ENCODE peak calls at places on chromosomes 3 and 15, in ten cellular contexts. P is WTC11, X is astrocyte of the cerebellum, V is fibroblast of the aortic adventitia, L is fibroblast of pulmonary artery, O is retinal pigment epithelial cell, G is AG10803, D is A549, I is endothelial cell of umbilical vein, T is neural crest cell. F is an unnamed sample.

GRCh38 chr3:127674793-127675189 is 2.0 kb downstream of the ABTB1 start:
- DNase-seq in P (peak; percentile 7), X (no peak), V (no peak), L (no peak), O (no peak), G (no peak), D (no peak), I (no peak), T (no peak), F (no peak)

GRCh38 chr3:171293142-171293782 is 166.9 kb downstream of the TNIK start:
- DNase-seq in P (no peak), X (no peak), V (no peak), L (no peak), O (no peak), G (no peak), D (no peak), I (no peak), T (no peak), F (no peak)

GRCh38 chr15:58147151-58147550 is 9.0 kb downstream of the AQP9 start:
- DNase-seq in P (no peak), X (no peak), V (no peak), L (no peak), O (peak; percentile 38), G (peak; percentile 15), D (no peak), I (no peak), T (no peak), F (no peak)

GRCh38 chr3:103991461-103992115 is 1375.1 kb upstream of the ALCAM start:
- DNase-seq in P (peak; percentile 50), X (no peak), V (peak; percentile 0), L (peak; percentile 25), O (peak; percentile 1), G (peak; percentile 15), D (no peak), I (peak; percentile 17), T (no peak), F (no peak)

GRCh38 chr3:19348929-19349564 is 200.7 kb downstream of the KCNH8 start:
- DNase-seq in P (no peak), X (no peak), V (peak; percentile 8), L (peak; percentile 39), O (no peak), G (peak; percentile 5), D (peak; percentile 8), I (no peak), T (no peak), F (no peak)

GRCh38 chr3:52891615-52892081 is 5.7 kb downstream of the STIMATE start:
- DNase-seq in P (no peak), X (no peak), V (peak; percentile 66), L (peak; percentile 45), O (no peak), G (peak; percentile 91), D (no peak), I (no peak), T (no peak), F (peak; percentile 60)

GRCh38 chr3:46006243-46006642 is 10.6 kb upstream of the FYCO1 start:
- DNase-seq in P (no peak), X (no peak), V (no peak), L (no peak), O (no peak), G (no peak), D (no peak), I (no peak), T (no peak), F (no peak)

GRCh38 chr3:114867359-114867758 is 279.7 kb downstream of the ZBTB20 start:
- DNase-seq in P (no peak), X (no peak), V (no peak), L (no peak), O (no peak), G (no peak), D (no peak), I (no peak), T (no peak), F (no peak)

GRCh38 chr3:59877679-59878427 is 828.0 kb upstream of the CFAP20DC start:
- DNase-seq in P (no peak), X (peak; percentile 67), V (no peak), L (no peak), O (no peak), G (peak; percentile 15), D (no peak), I (no peak), T (no peak), F (no peak)

GRCh38 chr3:130300888-130301287 is 44.6 kb upstream of the COL6A5 start:
- DNase-seq in P (no peak), X (no peak), V (no peak), L (no peak), O (no peak), G (no peak), D (no peak), I (no peak), T (no peak), F (no peak)
- TF ChIP-seq CTCF in P (no peak), X (no peak), V (no peak), L (no peak), O (no peak), G (no peak), D (no peak), I (no peak), T (no peak), F (no peak)

GRCh38 chr15:68230157-68231100 is 901 bp upstream of the CLN6 start:
- DNase-seq in P (no peak), X (no peak), V (no peak), L (no peak), O (no peak), G (peak; percentile 15), D (no peak), I (peak; percentile 9), T (no peak), F (no peak)
- TF ChIP-seq CTCF in P (no peak), X (no peak), V (no peak), L (no peak), O (no peak), G (no peak), D (peak; percentile 17), I (no peak), T (no peak), F (no peak)

GRCh38 chr15:80371924-80372323 is 32.3 kb upstream of the ARNT2 start:
- DNase-seq in P (no peak), X (no peak), V (no peak), L (no peak), O (no peak), G (no peak), D (no peak), I (no peak), T (no peak), F (no peak)

GRCh38 chr15:80367661-80368060 is 36.5 kb upstream of the ARNT2 start:
- DNase-seq in P (no peak), X (no peak), V (peak; percentile 2), L (no peak), O (no peak), G (no peak), D (no peak), I (no peak), T (no peak), F (no peak)

GRCh38 chr15:80367094-80367493 is 37.1 kb upstream of the ARNT2 start:
- DNase-seq in P (peak; percentile 58), X (no peak), V (peak; percentile 3), L (peak; percentile 6), O (no peak), G (no peak), D (peak; percentile 24), I (no peak), T (peak; percentile 12), F (no peak)
- TF ChIP-seq CTCF in P (peak; percentile 41), X (no peak), V (no peak), L (peak; percentile 22), O (no peak), G (peak; percentile 8), D (peak; percentile 45), I (no peak), T (peak; percentile 24), F (no peak)

GRCh38 chr3:37973250-37974054 is 17.1 kb upstream of the VILL start:
- DNase-seq in P (no peak), X (no peak), V (no peak), L (no peak), O (no peak), G (peak; percentile 29), D (no peak), I (no peak), T (no peak), F (no peak)

GRCh38 chr3:37970802-37971201 is 19.8 kb upstream of the VILL start:
- DNase-seq in P (no peak), X (no peak), V (no peak), L (no peak), O (no peak), G (no peak), D (no peak), I (no peak), T (no peak), F (no peak)

GRCh38 chr3:37974928-37975223 is 15.7 kb upstream of the VILL start:
- DNase-seq in P (no peak), X (no peak), V (no peak), L (no peak), O (no peak), G (no peak), D (no peak), I (no peak), T (no peak), F (no peak)

GRCh38 chr3:37971467-37971866 is 19.1 kb upstream of the VILL start:
- DNase-seq in P (no peak), X (no peak), V (no peak), L (no peak), O (no peak), G (no peak), D (no peak), I (no peak), T (no peak), F (no peak)

GRCh38 chr3:37974121-37974927 is 16.3 kb upstream of the VILL start:
- DNase-seq in P (peak; percentile 77), X (peak; percentile 39), V (peak; percentile 60), L (peak; percentile 75), O (no peak), G (peak; percentile 56), D (peak; percentile 80), I (peak; percentile 63), T (peak; percentile 58), F (no peak)
- TF ChIP-seq CTCF in P (peak; percentile 78), X (peak; percentile 84), V (peak; percentile 79), L (peak; percentile 84), O (peak; percentile 89), G (peak; percentile 73), D (peak; percentile 72), I (peak; percentile 86), T (peak; percentile 74), F (peak; percentile 76)

GRCh38 chr3:14431928-14432834 is 29.8 kb downstream of the SLC6A6 start:
- DNase-seq in P (no peak), X (no peak), V (peak; percentile 58), L (peak; percentile 76), O (peak; percentile 90), G (peak; percentile 79), D (peak; percentile 91), I (peak; percentile 83), T (peak; percentile 57), F (no peak)
- TF ChIP-seq CTCF in P (no peak), X (no peak), V (no peak), L (no peak), O (no peak), G (no peak), D (no peak), I (no peak), T (no peak), F (no peak)

GRCh38 chr3:169362872-169363271 is 300.6 kb downstream of the MECOM start:
- DNase-seq in P (no peak), X (no peak), V (no peak), L (no peak), O (no peak), G (no peak), D (no peak), I (no peak), T (no peak), F (no peak)
- TF ChIP-seq CTCF in P (no peak), X (peak; percentile 27), V (no peak), L (peak; percentile 23), O (peak; percentile 42), G (no peak), D (no peak), I (no peak), T (no peak), F (peak; percentile 18)

F was measured in AG09319.